ENCODE peak calls at places on chromosomes 2 and 18, in nine cellular contexts. V, P, H, O, M, C, Q, A and J are unnamed samples.

GRCh38 chr2:148459300-148459891 is 185.2 kb upstream of the EPC2 start:
- DNase-seq in H (no peak), V (no peak), Q (no peak), O (peak; percentile 5), P (no peak), C (no peak), A (no peak), M (no peak), J (no peak)

GRCh38 chr2:122478108-122478507 is 722.7 kb downstream of the TSN start:
- DNase-seq in C (no peak), H (no peak), P (no peak), Q (no peak), A (no peak), O (no peak), V (no peak), M (no peak), J (no peak)

GRCh38 chr2:78811955-78812610 is 213.4 kb upstream of the REG3G start:
- DNase-seq in M (no peak), C (no peak), P (no peak), V (no peak), O (no peak), H (no peak), Q (no peak), A (no peak), J (no peak)

GRCh38 chr2:101558740-101559508 is 84.0 kb upstream of the RFX8 start:
- DNase-seq in Q (no peak), H (no peak), C (no peak), P (no peak), M (no peak), V (peak; percentile 27), O (no peak), A (no peak), J (peak; percentile 41)

GRCh38 chr2:17804358-17804757 is 11.9 kb upstream of the MSGN1 start:
- DNase-seq in A (no peak), O (no peak), Q (no peak), H (no peak), C (no peak), V (no peak), P (no peak), M (no peak), J (no peak)

GRCh38 chr2:25794544-25795276 is 83.6 kb downstream of the ASXL2 start:
- DNase-seq in P (no peak), A (no peak), V (no peak), M (no peak), H (no peak), Q (no peak), O (no peak), C (no peak), J (no peak)

GRCh38 chr2:203330434-203330833 is 2.2 kb downstream of the ABI2 start:
- DNase-seq in V (peak; percentile 15), H (no peak), C (no peak), Q (no peak), O (no peak), A (no peak), M (no peak), P (no peak), J (no peak)

GRCh38 chr18:36086186-36086585 is 18.8 kb upstream of the RPRD1A start:
- DNase-seq in O (no peak), V (peak; percentile 41), C (no peak), H (no peak), Q (no peak), A (no peak), P (no peak), M (no peak), J (no peak)

GRCh38 chr2:58109481-58109880 is 62.9 kb downstream of the VRK2 start:
- DNase-seq in Q (no peak), H (no peak), P (no peak), O (no peak), C (no peak), V (no peak), A (no peak), M (no peak), J (no peak)

GRCh38 chr2:6940820-6941219 is 23.6 kb downstream of the RNF144A start:
- DNase-seq in M (no peak), Q (no peak), C (no peak), V (no peak), P (no peak), O (no peak), A (no peak), H (no peak), J (no peak)

GRCh38 chr2:187586091-187586632 is 31.9 kb upstream of the TFPI start:
- DNase-seq in P (no peak), O (no peak), A (no peak), C (no peak), V (peak; percentile 45), Q (no peak), M (no peak), H (no peak), J (no peak)

GRCh38 chr2:105287692-105288091 is 41.8 kb downstream of the TGFBRAP1 start:
- DNase-seq in M (peak; percentile 61), P (no peak), O (no peak), V (peak; percentile 36), A (peak; percentile 56), C (no peak), Q (no peak), H (peak; percentile 17), J (no peak)

GRCh38 chr2:158968396-158969161 is at the start of gene TANC1:
- DNase-seq in P (peak; percentile 60), A (peak; percentile 95), C (peak; percentile 96), V (peak; percentile 91), M (peak; percentile 96), Q (peak; percentile 25), H (peak; percentile 92), O (peak; percentile 87), J (peak; percentile 82)

GRCh38 chr2:67561411-67561965 is 164.4 kb downstream of the ETAA1 start:
- DNase-seq in O (no peak), C (peak; percentile 82), A (no peak), P (no peak), M (peak; percentile 66), H (no peak), Q (no peak), V (peak; percentile 88), J (no peak)

GRCh38 chr18:48825101-48825745 is 125.5 kb downstream of the SMAD7 start:
- DNase-seq in Q (no peak), C (no peak), P (no peak), O (no peak), V (no peak), A (no peak), H (no peak), M (peak; percentile 20), J (peak; percentile 35)

GRCh38 chr18:55732227-55733106 is 144.5 kb upstream of the TCF4 start:
- DNase-seq in C (no peak), P (no peak), M (no peak), V (peak; percentile 88), O (no peak), H (no peak), A (no peak), Q (no peak), J (no peak)

GRCh38 chr2:167759531-167759930 is 487.9 kb downstream of the STK39 start:
- DNase-seq in M (no peak), V (no peak), O (no peak), H (no peak), Q (no peak), P (no peak), A (no peak), C (no peak), J (no peak)

GRCh38 chr2:168060956-168061750 is 186.2 kb downstream of the STK39 start:
- DNase-seq in Q (no peak), P (no peak), V (peak; percentile 56), O (peak; percentile 13), H (no peak), M (no peak), A (no peak), C (no peak), J (peak; percentile 5)

GRCh38 chr18:46096651-46097300 is 1.3 kb downstream of the ATP5F1A start:
- DNase-seq in Q (no peak), O (no peak), V (peak; percentile 7), M (no peak), C (no peak), H (no peak), A (no peak), P (no peak), J (no peak)

GRCh38 chr2:200447139-200447855 is 62.6 kb downstream of the KCTD18 start:
- DNase-seq in V (peak; percentile 31), H (no peak), C (no peak), A (no peak), P (no peak), O (no peak), Q (no peak), M (no peak), J (no peak)

GRCh38 chr2:240644171-240644651 is 18.9 kb downstream of the GPR35 start:
- DNase-seq in C (no peak), H (no peak), P (no peak), V (no peak), M (peak; percentile 11), A (no peak), Q (no peak), O (no peak), J (no peak)

GRCh38 chr2:27496357-27497287 is at the start of gene GCKR:
- DNase-seq in M (peak; percentile 70), P (no peak), A (no peak), V (peak; percentile 35), Q (no peak), O (no peak), H (no peak), C (no peak), J (no peak)

GRCh38 chr18:26656401-26656943 is 108.1 kb upstream of the KCTD1 start:
- DNase-seq in C (no peak), A (peak; percentile 56), M (no peak), O (no peak), P (peak; percentile 30), H (no peak), V (no peak), Q (no peak), J (no peak)

GRCh38 chr2:95761556-95761955 is 169.8 kb downstream of the TRIM43 start:
- DNase-seq in Q (no peak), V (no peak), P (no peak), M (no peak), O (no peak), A (no peak), H (no peak), C (no peak), J (no peak)

GRCh38 chr2:17646096-17646554 is 105.6 kb downstream of the VSNL1 start:
- DNase-seq in A (peak; percentile 58), Q (peak; percentile 9), H (peak; percentile 70), P (peak; percentile 12), C (no peak), O (peak; percentile 73), M (peak; percentile 42), V (peak; percentile 88), J (peak; percentile 57)

GRCh38 chr2:181371782-181372292 is 85.3 kb upstream of the ITGA4 start:
- DNase-seq in A (no peak), C (no peak), Q (no peak), H (no peak), O (no peak), P (no peak), V (peak; percentile 78), M (no peak), J (no peak)

GRCh38 chr2:227479865-227480475 is 8.0 kb downstream of the AGFG1 start:
- DNase-seq in V (peak; percentile 63), C (no peak), M (no peak), Q (no peak), O (no peak), A (no peak), P (no peak), H (no peak), J (no peak)

GRCh38 chr2:234536218-234536989 is 39.5 kb upstream of the ARL4C start:
- DNase-seq in M (no peak), V (no peak), P (no peak), O (no peak), C (no peak), H (no peak), A (no peak), Q (no peak), J (no peak)

GRCh38 chr18:41906528-41907256 is 48.3 kb upstream of the PIK3C3 start:
- DNase-seq in V (peak; percentile 46), Q (no peak), M (no peak), O (peak; percentile 22), A (peak; percentile 59), C (no peak), P (peak; percentile 53), H (peak; percentile 44), J (no peak)